ENCODE peak calls at places on chromosomes 1 and 21, in six cellular contexts. Z is psoas muscle, X is HCT116, L is tibial artery, J is kidney, P is cardiac muscle cell. U is an unnamed sample.

GRCh38 chr1:79043506-79043905 is 37.0 kb upstream of the ADGRL4 start:
- DNase-seq in Z (no peak), X (no peak), L (no peak), J (no peak), P (no peak), U (no peak)

GRCh38 chr1:53420331-53420730 is 38.9 kb upstream of the DMRTB1 start:
- DNase-seq in Z (no peak), X (no peak), L (no peak), J (no peak), P (no peak), U (no peak)

GRCh38 chr1:101025283-101025679 is 303 bp downstream of the DPH5 start:
- DNase-seq in Z (no peak), X (no peak), L (no peak), J (no peak), P (peak), U (no peak)

GRCh38 chr1:162389971-162390370 is 8.4 kb downstream of the C1orf226 start:
- DNase-seq in Z (no peak), X (no peak), L (peak), J (no peak), P (no peak), U (no peak)

GRCh38 chr1:18108313-18109057 is 887 bp downstream of the IGSF21 start:
- DNase-seq in Z (no peak), X (no peak), L (no peak), J (no peak), P (no peak), U (no peak)

GRCh38 chr1:1906185-1907097 is 8.6 kb upstream of the CALML6 start:
- DNase-seq in Z (peak), X (peak), L (peak), J (peak), P (peak), U (peak)

GRCh38 chr1:54487571-54488050 is 60.4 kb upstream of the ACOT11 start:
- DNase-seq in Z (no peak), X (no peak), L (peak), J (no peak), P (no peak), U (no peak)

GRCh38 chr1:8031176-8031785 is 5.2 kb upstream of the ERRFI1 start:
- DNase-seq in Z (no peak), X (no peak), L (no peak), J (no peak), P (peak), U (peak)

GRCh38 chr21:39326607-39327307 is 13.3 kb upstream of the BRWD1 start:
- DNase-seq in Z (no peak), X (no peak), L (no peak), J (no peak), P (no peak), U (no peak)

GRCh38 chr21:15300131-15300530 is 235.3 kb upstream of the NRIP1 start:
- DNase-seq in Z (no peak), X (no peak), L (no peak), J (no peak), P (no peak), U (no peak)

GRCh38 chr1:245457562-245457961 is 302.8 kb downstream of the KIF26B start:
- DNase-seq in Z (no peak), X (no peak), L (no peak), J (no peak), P (no peak), U (no peak)

GRCh38 chr1:156927215-156928042 is 7.0 kb downstream of the LRRC71 start:
- DNase-seq in Z (peak), X (peak), L (peak), J (peak), P (peak), U (peak)

GRCh38 chr1:23367791-23368561 is 1.7 kb downstream of the ZNF436 start:
- DNase-seq in Z (peak), X (peak), L (peak), J (peak), P (peak), U (peak)
- TF ChIP-seq CTCF in Z (no peak), X (no peak), L (no peak), J (no peak), P (no peak), U (no peak)

DNA sequence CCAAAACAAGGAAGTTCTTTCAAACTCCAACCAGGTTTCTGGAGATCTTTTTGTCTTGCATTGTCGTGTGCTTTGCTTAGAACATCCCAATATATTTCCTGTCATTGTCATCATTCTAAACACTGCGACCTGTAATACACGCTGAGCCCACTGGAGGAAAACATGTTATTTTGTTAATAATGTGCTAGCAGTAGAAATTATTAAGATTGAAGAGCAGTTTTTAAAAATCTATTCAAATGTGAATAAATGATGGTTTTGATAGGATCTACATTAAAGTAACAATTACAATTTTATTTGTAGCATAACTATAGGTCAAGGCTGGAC is 268.5 kb downstream of the PTPRC start:
- DNase-seq in Z (no peak), X (no peak), L (no peak), J (no peak), P (no peak), U (no peak)
- H3K27ac ChIP-seq in Z (no peak), X (no peak), L (no peak), J (no peak), P (no peak), U (no peak)

DNA sequence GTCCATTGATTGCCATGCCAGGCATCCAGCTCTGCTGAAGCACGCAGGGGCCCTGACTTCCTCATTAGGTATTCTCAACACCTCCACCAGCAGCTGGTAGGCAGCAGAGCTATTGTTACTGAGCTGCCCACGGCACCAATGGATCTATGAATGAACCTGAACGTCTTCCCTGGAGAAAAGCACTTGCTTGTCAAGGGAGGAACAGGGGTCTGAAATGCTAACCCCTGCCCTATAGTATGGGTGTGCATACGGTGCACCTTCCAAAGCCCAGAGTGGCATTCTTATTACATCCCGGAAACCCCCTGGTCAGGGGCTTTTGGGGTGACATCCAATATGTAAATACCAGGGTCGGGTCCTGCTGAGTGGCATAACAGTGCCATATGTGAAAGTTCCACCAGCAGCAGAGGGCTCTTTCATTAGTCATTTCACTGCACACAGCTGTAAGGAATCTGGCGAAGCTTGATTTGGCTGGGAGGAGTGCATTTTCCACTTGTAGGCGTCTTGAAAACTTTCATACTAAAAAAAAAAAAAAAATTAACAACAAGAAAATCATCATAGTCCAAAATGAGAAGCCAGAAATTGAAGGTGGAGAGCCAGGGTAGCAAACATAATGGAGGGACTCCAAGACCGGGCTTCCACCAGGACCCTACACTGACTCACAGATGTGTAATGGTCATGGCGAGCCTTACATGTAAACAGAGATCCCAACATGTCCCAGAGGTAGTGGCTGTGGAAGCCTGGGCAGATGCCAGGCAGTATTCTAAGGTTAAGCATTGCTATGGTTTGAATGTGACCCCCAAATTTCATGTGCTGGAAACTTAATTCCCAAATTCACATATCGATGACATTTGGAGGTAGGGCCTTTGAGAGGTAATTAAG is 58.8 kb upstream of the PRDX6 start:
- DNase-seq in Z (no peak), X (no peak), L (no peak), J (no peak), P (no peak), U (no peak)
- H3K4me3 ChIP-seq in Z (no peak), X (no peak), L (no peak), J (no peak), P (no peak), U (no peak)

GRCh38 chr1:30340934-30341333 is 382.5 kb downstream of the MATN1 start:
- DNase-seq in Z (no peak), X (no peak), L (no peak), J (no peak), P (no peak), U (no peak)
- TF ChIP-seq CTCF in Z (no peak), X (peak), L (no peak), J (no peak), P (no peak), U (no peak)

DNA sequence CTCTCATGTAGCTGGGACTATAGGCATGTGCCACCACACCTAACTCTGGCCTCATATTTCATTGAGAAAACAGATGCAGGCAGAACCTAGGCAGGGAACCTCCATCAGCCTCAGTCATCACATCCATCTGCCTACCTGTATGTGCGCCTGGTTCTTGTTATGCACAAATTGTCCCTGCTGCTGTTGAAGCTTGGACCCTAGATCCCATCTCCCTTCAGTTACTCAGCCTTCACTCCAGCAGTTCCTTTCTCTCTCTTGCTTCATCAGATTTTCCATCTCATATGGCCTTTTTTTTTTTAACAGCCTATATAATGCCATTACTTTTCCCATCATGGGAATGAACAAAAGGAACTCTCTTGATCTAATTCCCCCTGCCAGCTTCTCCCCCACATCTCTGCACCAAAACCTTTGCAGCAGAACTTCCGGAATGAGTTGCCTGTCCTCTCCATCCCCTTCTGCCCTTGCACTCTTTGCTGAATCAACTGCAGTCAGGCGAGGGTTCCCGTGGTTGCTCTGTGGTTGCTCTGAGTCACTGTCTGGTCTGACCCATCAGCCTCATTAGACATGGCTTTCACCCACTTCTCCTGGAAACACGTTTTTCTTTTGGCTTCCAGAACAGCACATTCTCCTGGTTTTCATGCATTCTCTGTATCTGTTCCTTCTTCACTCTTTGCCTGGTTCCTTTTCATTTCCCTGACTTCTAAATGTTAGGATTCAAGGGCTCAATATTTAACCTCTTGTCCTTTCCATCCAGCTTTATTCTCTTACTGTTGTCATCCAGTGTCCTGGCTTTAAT is 41.5 kb downstream of the UBE4B start:
- DNase-seq in Z (no peak), X (no peak), L (no peak), J (no peak), P (no peak), U (no peak)
- H3K27ac ChIP-seq in Z (no peak), X (no peak), L (peak), J (no peak), P (peak), U (no peak)

GRCh38 chr1:119791377-119791776 is 19.9 kb downstream of the REG4 start:
- DNase-seq in Z (no peak), X (no peak), L (no peak), J (no peak), P (no peak), U (no peak)
- H3K4me3 ChIP-seq in Z (no peak), X (no peak), L (no peak), J (no peak), P (no peak), U (no peak)

DNA sequence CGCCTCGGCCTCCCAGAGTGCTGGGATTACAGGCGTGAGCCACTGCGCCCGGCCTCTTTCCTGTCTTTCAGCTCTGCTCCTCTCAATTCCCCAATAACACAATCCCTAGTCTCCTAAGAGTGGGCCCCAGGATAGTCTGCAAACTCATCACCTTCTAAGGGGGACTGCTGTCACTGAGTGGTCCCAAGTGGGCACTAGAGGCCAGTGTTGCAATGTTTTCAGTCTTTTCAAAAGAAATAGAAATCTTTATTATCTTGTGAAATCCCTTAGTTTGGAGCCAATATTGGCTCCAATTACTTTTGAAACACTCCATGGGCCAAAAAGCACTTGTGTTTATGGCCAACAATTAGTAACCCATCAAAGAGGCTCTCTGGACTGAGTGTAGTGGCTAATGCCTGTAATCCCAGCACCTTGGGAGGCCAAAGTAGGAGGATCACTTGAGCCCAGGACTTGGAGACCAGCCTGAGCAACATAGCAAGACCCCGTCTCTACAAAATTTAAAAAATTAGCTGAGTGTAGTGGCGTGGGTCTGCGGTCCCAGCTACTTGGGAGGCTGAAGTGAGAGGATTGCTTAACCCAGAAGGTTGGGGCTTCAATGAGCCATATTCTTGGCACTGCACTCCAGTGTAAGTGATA is 28.6 kb upstream of the ZNF697 start:
- DNase-seq in Z (peak), X (no peak), L (peak), J (no peak), P (no peak), U (no peak)
- TF ChIP-seq CTCF in Z (no peak), X (no peak), L (no peak), J (no peak), P (peak), U (no peak)

GRCh38 chr1:177703888-177704446 is 265.9 kb downstream of the SEC16B start:
- DNase-seq in Z (no peak), X (no peak), L (no peak), J (no peak), P (no peak), U (no peak)
- H3K27ac ChIP-seq in Z (no peak), X (no peak), L (no peak), J (peak), P (no peak), U (no peak)

DNA sequence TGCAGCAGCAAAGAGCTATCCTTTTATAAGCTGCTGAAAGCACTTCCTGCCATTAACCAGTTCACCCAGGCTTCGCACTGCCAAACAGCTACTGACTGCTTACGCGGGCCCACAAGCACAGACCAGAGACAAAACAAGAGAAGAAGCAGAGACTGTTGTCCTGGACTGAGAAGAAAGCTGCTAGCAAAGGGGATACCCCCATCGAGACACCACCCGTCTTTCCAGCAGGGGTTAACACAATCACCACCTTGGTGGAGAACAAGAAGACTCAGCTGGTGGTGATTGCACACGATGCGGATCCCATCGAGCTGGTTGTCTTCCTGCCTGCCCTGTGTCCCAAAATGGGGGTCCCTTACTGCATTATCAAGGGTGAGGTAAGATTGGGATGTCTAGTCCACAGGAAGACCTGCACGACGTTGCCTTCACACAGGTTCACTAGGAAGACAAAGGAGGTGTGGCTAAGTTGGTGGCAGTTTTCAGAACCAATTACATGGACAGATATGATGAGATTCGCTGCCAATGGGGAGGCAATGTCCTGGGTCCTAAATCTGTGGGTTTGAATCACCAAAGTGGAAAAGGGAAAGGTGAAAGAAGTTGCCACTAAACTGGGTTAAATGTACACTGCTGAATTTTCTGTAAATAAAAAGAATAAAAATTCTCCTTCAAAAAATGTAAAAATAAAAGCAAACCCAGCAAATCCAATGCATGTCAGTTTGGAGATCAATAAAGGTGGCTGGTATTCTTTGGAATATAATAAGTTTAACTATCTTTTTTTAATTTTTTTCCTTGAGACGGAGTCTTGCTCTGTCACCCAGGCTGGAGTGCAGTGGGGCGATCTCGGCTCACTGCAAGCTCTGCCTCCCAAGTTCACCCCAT is 1.2 kb downstream of the FMO5 start:
- DNase-seq in Z (no peak), X (no peak), L (no peak), J (no peak), P (peak), U (no peak)
- H3K4me3 ChIP-seq in Z (no peak), X (no peak), L (no peak), J (peak), P (no peak), U (no peak)

U was measured in ovary.